ENCODE peak calls at places on chromosomes 4 and X, in seven cellular contexts. U is K562, J is HCT116, N is SK-N-SH, C is HepG2, K is GM12878, S is H1. A is an unnamed sample.

GRCh38 chrX:131979116-131979515 is 44.0 kb upstream of the STK26 start:
- DNase-seq in U (no peak), J (no peak), N (no peak), C (no peak), K (no peak), S (no peak), A (no peak)

GRCh38 chr4:156718226-156718625 is 253.4 kb downstream of the PDGFC start:
- DNase-seq in U (no peak), J (no peak), N (no peak), C (no peak), K (no peak), S (no peak), A (no peak)

GRCh38 chr4:165569031-165569430 is 190.2 kb downstream of the CPE start:
- DNase-seq in U (no peak), J (no peak), N (no peak), C (no peak), K (no peak), S (no peak), A (no peak)

GRCh38 chr4:156101571-156101970 is 147.9 kb upstream of the CTSO start:
- DNase-seq in U (no peak), J (no peak), N (no peak), C (no peak), K (no peak), S (no peak), A (no peak)

GRCh38 chrX:78075787-78076389 is 28.2 kb upstream of the PGK1 start:
- DNase-seq in U (no peak), J (peak; percentile 23), N (no peak), C (no peak), K (no peak), S (no peak), A (no peak)

GRCh38 chr4:147822128-147822527 is 90.2 kb downstream of the ARHGAP10 start:
- DNase-seq in U (no peak), J (no peak), N (no peak), C (peak; percentile 39), K (no peak), S (no peak), A (no peak)

GRCh38 chr4:165580379-165580905 is 201.6 kb downstream of the CPE start:
- DNase-seq in U (no peak), J (peak; percentile 43), N (no peak), C (no peak), K (no peak), S (no peak), A (no peak)

GRCh38 chrX:13366698-13367097 is 46.8 kb upstream of the ATXN3L start:
- DNase-seq in U (no peak), J (no peak), N (no peak), C (no peak), K (no peak), S (no peak), A (no peak)

GRCh38 chrX:9195199-9195880 is 161.4 kb upstream of the FAM9B start:
- DNase-seq in U (no peak), J (no peak), N (no peak), C (no peak), K (no peak), S (no peak), A (no peak)

GRCh38 chrX:102765794-102766193 is 45.3 kb downstream of the GPRASP3 start:
- DNase-seq in U (no peak), J (no peak), N (no peak), C (no peak), K (no peak), S (no peak), A (no peak)

GRCh38 chrX:13692771-13693231 is 3.9 kb downstream of the RAB9A start:
- DNase-seq in U (no peak), J (peak; percentile 31), N (no peak), C (no peak), K (no peak), S (no peak), A (no peak)

GRCh38 chr4:174157106-174157607 is 126.3 kb downstream of the FBXO8 start:
- DNase-seq in U (no peak), J (no peak), N (no peak), C (no peak), K (no peak), S (no peak), A (no peak)

DNA sequence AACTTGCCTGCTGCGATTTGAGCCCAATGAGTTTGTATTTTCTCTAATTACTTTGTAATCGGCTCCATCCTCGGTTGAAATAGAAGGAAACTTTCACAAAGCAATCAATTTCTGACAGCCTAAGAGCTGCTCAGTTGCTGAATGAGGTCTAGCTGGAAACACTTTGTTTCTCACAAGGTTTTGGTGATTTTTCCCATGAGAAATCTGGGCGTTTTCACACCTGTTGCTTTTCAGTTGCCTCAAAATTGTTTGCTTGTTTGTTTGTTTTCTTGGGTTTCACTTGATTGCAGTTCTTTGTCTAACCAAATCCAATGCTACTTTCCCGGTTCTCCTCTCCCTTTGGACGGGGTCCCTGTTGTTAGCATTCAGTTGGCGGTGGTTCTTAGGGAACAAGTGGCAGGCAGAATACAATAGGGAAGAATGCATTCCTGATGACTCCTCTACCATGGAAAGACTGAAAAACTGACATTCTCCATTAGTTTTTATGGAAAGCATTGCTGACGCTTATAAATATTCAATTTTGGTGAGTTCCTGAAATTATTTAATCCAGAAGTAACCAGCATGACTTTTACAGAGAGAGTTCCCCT is 135.5 kb downstream of the PALLD start:
- DNase-seq in U (no peak), J (no peak), N (no peak), C (no peak), K (no peak), S (no peak), A (no peak)
- TF ChIP-seq JUND in U (no peak), J (no peak), N (no peak), C (no peak), K (no peak), S (no peak), A (no peak)

GRCh38 chrX:118498351-118498750 is 2.7 kb downstream of the DOCK11 start:
- DNase-seq in U (no peak), J (no peak), N (no peak), C (no peak), K (no peak), S (no peak), A (no peak)

GRCh38 chrX:118495061-118495921 is at the start of gene DOCK11:
- DNase-seq in U (peak; percentile 84), J (no peak), N (peak; percentile 84), C (peak; percentile 2), K (peak; percentile 58), S (peak; percentile 43), A (no peak)

GRCh38 chrX:118497180-118497814 is 1.7 kb downstream of the DOCK11 start:
- DNase-seq in U (no peak), J (no peak), N (no peak), C (peak; percentile 20), K (no peak), S (no peak), A (no peak)

GRCh38 chrX:118495958-118496762 is 545 bp downstream of the DOCK11 start:
- DNase-seq in U (peak; percentile 21), J (no peak), N (peak; percentile 59), C (no peak), K (no peak), S (no peak), A (no peak)

DNA sequence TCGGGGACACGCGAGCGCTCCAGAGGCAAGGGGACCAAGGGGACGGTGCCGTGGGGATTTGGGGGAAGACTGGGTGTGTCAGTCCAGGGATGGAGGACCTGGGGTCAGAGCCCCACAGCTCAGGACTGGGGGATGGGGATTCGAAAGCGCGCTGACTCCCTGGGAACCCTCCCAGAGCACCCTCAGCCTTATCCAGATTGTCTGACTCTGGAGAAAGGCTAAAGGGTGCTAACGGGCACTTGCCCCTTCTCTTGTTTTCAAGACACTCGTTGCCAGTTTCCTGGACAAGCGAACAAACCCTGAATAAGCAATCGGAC is 1.1 kb downstream of the DOCK11 start:
- DNase-seq in U (no peak), J (no peak), N (no peak), C (no peak), K (no peak), S (no peak), A (no peak)
- TF ChIP-seq JUND in U (no peak), J (no peak), N (no peak), C (no peak), K (no peak), S (no peak), A (no peak)

GRCh38 chr4:5780831-5781480 is 70.0 kb downstream of the EVC start:
- DNase-seq in U (no peak), J (no peak), N (no peak), C (no peak), K (no peak), S (no peak), A (no peak)
- TF ChIP-seq JUND in U (no peak), J (no peak), N (no peak), C (no peak), K (no peak), S (no peak), A (no peak)

DNA sequence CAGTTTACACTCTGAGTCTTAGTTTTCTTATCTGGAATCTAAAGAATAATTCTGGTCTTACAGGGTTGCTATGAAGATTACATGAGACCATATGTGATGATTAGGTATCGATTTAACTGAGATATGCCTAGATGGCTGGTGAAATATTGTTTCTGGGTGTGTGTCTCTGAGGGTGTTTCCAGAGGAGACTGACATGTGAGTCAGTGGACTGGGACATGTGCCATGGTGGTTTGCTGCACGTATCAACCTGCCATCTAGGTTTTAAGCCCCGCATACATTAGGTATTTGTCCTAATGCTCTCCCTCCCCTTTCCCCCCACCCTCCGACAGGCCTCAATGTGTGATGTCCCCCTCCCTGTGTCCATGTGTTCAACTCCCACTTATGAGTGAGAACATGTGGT is 186.0 kb upstream of the CXorf66 start:
- DNase-seq in U (no peak), J (no peak), N (no peak), C (no peak), K (no peak), S (no peak), A (no peak)
- TF ChIP-seq JUND in U (no peak), J (no peak), N (no peak), C (no peak), K (no peak), S (no peak), A (no peak)

DNA sequence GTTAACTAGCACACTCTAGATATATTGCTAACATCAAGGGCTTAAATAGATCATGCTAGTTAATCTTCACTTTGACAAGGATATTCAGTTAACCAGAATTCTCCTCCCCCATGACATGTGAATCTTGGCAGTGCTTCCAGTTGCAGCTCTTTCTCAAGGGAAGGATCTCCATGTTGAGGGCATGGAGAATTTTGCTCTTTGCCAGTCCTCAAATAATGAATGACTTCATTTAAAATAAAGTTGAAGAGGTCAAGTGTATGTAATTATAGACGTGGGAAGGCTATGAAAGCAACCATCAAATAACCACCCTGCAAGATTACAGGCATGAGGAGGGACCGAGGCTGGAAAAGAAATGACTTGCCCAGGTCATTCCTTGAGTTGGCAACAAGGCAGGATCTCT is 87.3 kb upstream of the CPEB2 start:
- DNase-seq in U (no peak), J (no peak), N (no peak), C (no peak), K (no peak), S (no peak), A (no peak)
- TF ChIP-seq JUND in U (no peak), J (no peak), N (no peak), C (no peak), K (no peak), S (no peak), A (no peak)